ENCODE peak calls at places on chromosomes 13 and 19, in eight cellular contexts. C is kidney tubule cell; Z is stimulated activated CD8-positive, alpha-beta memory T cell treated with anti-CD3 and anti-CD28 coated beads, Interleukin-4, amount 100 ng/mL, for 4 hours; L is AG09319; O is Caco-2; M is left cardiac atrium; G is IMR-90; P is tibial artery. F is an unnamed sample.

GRCh38 chr19:16801599-16801998 is 27.6 kb upstream of the SIN3B start:
- DNase-seq in O (no peak), Z (no peak), L (no peak), P (no peak), M (no peak), C (peak), G (peak), F (no peak)

GRCh38 chr13:21573920-21574712 is 29.9 kb downstream of the MICU2 start:
- DNase-seq in O (no peak), G (no peak), L (no peak), M (no peak), Z (no peak), C (no peak), P (no peak), F (no peak)

GRCh38 chr13:100473493-100474044 is 115.0 kb downstream of the GGACT start:
- DNase-seq in O (no peak), G (no peak), P (no peak), L (no peak), Z (no peak), C (no peak), M (no peak), F (no peak)

GRCh38 chr19:40719414-40719894 is 2.5 kb downstream of the ITPKC start:
- DNase-seq in O (no peak), M (no peak), P (no peak), L (no peak), G (no peak), C (peak), Z (no peak), F (no peak)

GRCh38 chr13:96650301-96650886 is 343.9 kb downstream of the OXGR1 start:
- DNase-seq in G (no peak), Z (no peak), O (no peak), L (no peak), C (peak), P (no peak), M (no peak), F (no peak)

GRCh38 chr13:61148691-61149332 is 266.8 kb downstream of the PCDH20 start:
- DNase-seq in G (no peak), P (no peak), Z (no peak), C (no peak), O (no peak), M (no peak), L (no peak), F (no peak)

GRCh38 chr19:38559428-38560401 is 58.0 kb downstream of the MAP4K1 start:
- DNase-seq in L (no peak), C (peak), P (no peak), G (no peak), O (no peak), Z (no peak), M (no peak), F (no peak)

GRCh38 chr13:72620874-72621273 is 106.6 kb downstream of the MZT1 start:
- DNase-seq in P (no peak), M (no peak), Z (no peak), O (no peak), L (no peak), G (no peak), C (no peak), F (no peak)

GRCh38 chr19:18477042-18477760 is 39.3 kb upstream of the ISYNA1 start:
- DNase-seq in L (no peak), Z (no peak), M (no peak), P (no peak), O (no peak), G (no peak), C (no peak), F (no peak)

GRCh38 chr13:79995334-79995733 is 345.6 kb downstream of the SPRY2 start:
- DNase-seq in Z (no peak), P (no peak), M (no peak), G (peak), L (no peak), O (no peak), C (peak), F (peak)

GRCh38 chr19:35249848-35250711 is 1.3 kb downstream of the LSR start:
- DNase-seq in L (no peak), Z (no peak), C (no peak), P (peak), O (no peak), M (no peak), G (no peak), F (no peak)

GRCh38 chr13:112253631-112254030 is 122.5 kb upstream of the SPACA7 start:
- DNase-seq in G (no peak), O (no peak), C (no peak), P (no peak), M (no peak), L (no peak), Z (no peak), F (no peak)

GRCh38 chr13:106561551-106562170 is 6.3 kb downstream of the ARGLU1 start:
- DNase-seq in G (peak), O (no peak), Z (no peak), C (peak), L (no peak), M (peak), P (no peak), F (no peak)

GRCh38 chr13:77981191-77981925 is 62.7 kb upstream of the EDNRB start:
- DNase-seq in G (peak), O (no peak), C (no peak), P (no peak), Z (no peak), L (no peak), M (no peak), F (no peak)

GRCh38 chr13:46516624-46517318 is 36.2 kb upstream of the LRCH1 start:
- DNase-seq in G (no peak), O (no peak), M (no peak), L (no peak), Z (no peak), C (no peak), P (no peak), F (no peak)

GRCh38 chr19:2248136-2249009 is 750 bp upstream of the AMH start:
- DNase-seq in M (peak), G (no peak), O (no peak), P (no peak), L (no peak), Z (no peak), C (no peak), F (no peak)

GRCh38 chr13:25218011-25218410 is 45.9 kb upstream of the AMER2 start:
- DNase-seq in M (no peak), L (no peak), Z (no peak), P (no peak), O (no peak), G (no peak), C (no peak), F (no peak)

GRCh38 chr13:102825921-102826706 is 19.7 kb upstream of the ERCC5 start:
- DNase-seq in Z (no peak), C (peak), M (no peak), O (no peak), L (peak), P (no peak), G (peak), F (peak)

GRCh38 chr19:405138-405965 is 3.6 kb downstream of the C2CD4C start:
- DNase-seq in L (no peak), O (no peak), P (peak), Z (no peak), M (no peak), G (no peak), C (no peak), F (no peak)

GRCh38 chr19:31570718-31571117 is 221.5 kb upstream of the TSHZ3 start:
- DNase-seq in M (no peak), C (no peak), G (no peak), O (no peak), P (peak), L (no peak), Z (no peak), F (no peak)

GRCh38 chr19:57310792-57311191 is 9.5 kb upstream of the ZNF543 start:
- DNase-seq in Z (no peak), L (no peak), P (no peak), G (no peak), O (no peak), C (no peak), M (no peak), F (no peak)

GRCh38 chr19:18674616-18675015 is 8.9 kb upstream of the CRTC1 start:
- DNase-seq in P (no peak), C (no peak), O (no peak), L (no peak), G (peak), M (peak), Z (no peak), F (peak)

GRCh38 chr13:73248711-73249580 is 190.1 kb downstream of the KLF5 start:
- DNase-seq in G (peak), L (no peak), Z (no peak), P (no peak), O (peak), C (peak), M (no peak), F (peak)

GRCh38 chr19:41341669-41342490 is 11.8 kb downstream of the TGFB1 start:
- DNase-seq in L (no peak), G (no peak), C (no peak), O (peak), M (no peak), Z (no peak), P (no peak), F (no peak)

GRCh38 chr13:99390601-99391000 is 83.4 kb upstream of the GPR183 start:
- DNase-seq in C (no peak), Z (no peak), O (peak), P (no peak), L (no peak), G (no peak), M (no peak), F (no peak)

GRCh38 chr19:2032296-2032941 is 16.9 kb upstream of the BTBD2 start:
- DNase-seq in O (no peak), M (peak), L (peak), P (peak), G (peak), Z (no peak), C (peak), F (peak)

GRCh38 chr13:19618925-19619324 is 14.5 kb upstream of the MPHOSPH8 start:
- DNase-seq in P (no peak), G (peak), M (no peak), O (no peak), Z (no peak), C (peak), L (no peak), F (no peak)

GRCh38 chr19:46730595-46730994 is 13.7 kb upstream of the PRKD2 start:
- DNase-seq in O (peak), Z (no peak), C (no peak), L (no peak), M (no peak), G (no peak), P (no peak), F (no peak)

GRCh38 chr13:51636349-51636890 is 52.2 kb downstream of the WDFY2 start:
- DNase-seq in C (no peak), M (no peak), G (no peak), P (no peak), Z (no peak), O (no peak), L (no peak), F (no peak)

GRCh38 chr19:46384396-46384795 is 29.0 kb downstream of the CCDC8 start:
- DNase-seq in G (no peak), P (peak), O (peak), C (no peak), L (no peak), Z (no peak), M (no peak), F (no peak)